ENCODE peak calls at places on chromosomes 3 and 15, in seven cellular contexts. B, R, H, U, G, D and K are unnamed samples.

GRCh38 chr3:146469206-146470017 is at the start of gene PLSCR2:
- DNase-seq in G (peak), D (peak), U (peak), H (peak), R (peak), B (peak), K (no peak)

GRCh38 chr15:67840747-67841634 is 1.1 kb upstream of the RNU6-1 start:
- DNase-seq in H (no peak), B (no peak), R (no peak), D (no peak), G (peak), U (peak), K (no peak)

GRCh38 chr15:89243046-89243690 is 611 bp upstream of the FANCI start:
- DNase-seq in D (no peak), R (no peak), U (no peak), B (no peak), H (no peak), G (no peak), K (no peak)

GRCh38 chr15:83106994-83107840 is at the start of gene TM6SF1:
- DNase-seq in U (no peak), B (peak), G (peak), H (peak), R (no peak), D (peak), K (peak)

GRCh38 chr3:3798641-3799113 is 554 bp upstream of the LRRN1 start:
- DNase-seq in G (no peak), R (peak), H (peak), D (peak), B (no peak), U (no peak), K (peak)

GRCh38 chr3:108021533-108021932 is 69.3 kb downstream of the CD47 start:
- DNase-seq in B (no peak), G (no peak), U (no peak), H (no peak), R (no peak), D (no peak), K (no peak)

GRCh38 chr3:20837676-20838302 is 651.8 kb upstream of the SGO1 start:
- DNase-seq in U (no peak), R (no peak), H (no peak), D (no peak), B (no peak), G (no peak), K (no peak)

GRCh38 chr3:182671942-182672341 is 121.4 kb upstream of the ATP11B start:
- DNase-seq in U (peak), G (peak), R (no peak), D (no peak), B (no peak), H (no peak), K (no peak)

GRCh38 chr15:31503256-31503655 is 176.6 kb downstream of the KLF13 start:
- DNase-seq in B (no peak), U (no peak), R (no peak), H (no peak), G (no peak), D (no peak), K (no peak)